ENCODE peak calls at places on chromosome 22, in eight cellular contexts. S, N, T, G, R, E, W and Q are unnamed samples. For H3K4me1, the result is how much of the 10 kb centered on the place peaks cover.

GRCh38 chr22:49329636-49330035 is 498.0 kb downstream of the BRD1 start:
- DNase-seq in S (peak), N (no peak), T (peak), G (no peak), R (no peak), E (no peak), W (no peak), Q (no peak)

GRCh38 chr22:23305922-23306374 is 125.6 kb downstream of the BCR start:
- DNase-seq in S (no peak), N (peak), T (peak), G (peak), R (peak), E (peak), W (peak), Q (peak)

GRCh38 chr22:44171486-44172076 is 9.1 kb upstream of the PARVG start:
- DNase-seq in S (peak), N (no peak), T (peak), G (no peak), R (no peak), E (peak), W (no peak), Q (no peak)

GRCh38 chr22:25900880-25901279 is 158.9 kb downstream of the MYO18B start:
- DNase-seq in S (no peak), N (no peak), T (no peak), G (no peak), R (no peak), E (no peak), W (no peak), Q (peak)

GRCh38 chr22:22776121-22776520 is 111.5 kb upstream of the IGLL5 start:
- DNase-seq in S (no peak), N (no peak), T (no peak), G (no peak), R (no peak), E (no peak), W (no peak), Q (no peak)

GRCh38 chr22:49632199-49633009 is 195.3 kb downstream of the BRD1 start:
- DNase-seq in S (peak), N (peak), T (no peak), G (peak), R (peak), E (peak), W (peak), Q (peak)

GRCh38 chr22:46609724-46610161 is 10.4 kb upstream of the GRAMD4 start:
- DNase-seq in S (no peak), N (no peak), T (peak), G (no peak), R (no peak), E (no peak), W (no peak), Q (no peak)

GRCh38 chr22:29813563-29813962 is 24.5 kb downstream of the ASCC2 start:
- DNase-seq in S (no peak), N (no peak), T (no peak), G (no peak), R (no peak), E (no peak), W (no peak), Q (no peak)

GRCh38 chr22:35126993-35127392 is 61.0 kb downstream of the ISX start:
- DNase-seq in S (no peak), N (no peak), T (no peak), G (no peak), R (no peak), E (no peak), W (no peak), Q (no peak)

GRCh38 chr22:22061085-22062077 is 78.8 kb upstream of the TOP3B start:
- DNase-seq in S (no peak), N (no peak), T (no peak), G (peak), R (peak), E (peak), W (no peak), Q (peak)

GRCh38 chr22:49725516-49725915 is 102.2 kb downstream of the BRD1 start:
- DNase-seq in S (no peak), N (no peak), T (no peak), G (no peak), R (no peak), E (no peak), W (no peak), Q (no peak)

GRCh38 chr22:17830041-17830961 is 56.0 kb upstream of the BID start:
- DNase-seq in S (peak), N (peak), T (peak), G (peak), R (peak), E (peak), W (peak), Q (peak)

GRCh38 chr22:19195796-19196731 is 17.5 kb upstream of the SLC25A1 start:
- DNase-seq in S (no peak), N (no peak), T (peak), G (no peak), R (peak), E (no peak), W (no peak), Q (peak)

GRCh38 chr22:38755155-38755910 is 465 bp downstream of the SUN2 start:
- DNase-seq in S (peak), N (peak), T (peak), G (peak), R (peak), E (peak), W (peak), Q (peak)

GRCh38 chr22:38755911-38756532 is at the start of gene SUN2:
- DNase-seq in S (peak), N (peak), T (peak), G (peak), R (peak), E (peak), W (peak), Q (peak)

GRCh38 chr22:38756631-38757463 is 1.0 kb upstream of the SUN2 start:
- DNase-seq in S (no peak), N (peak), T (peak), G (no peak), R (no peak), E (no peak), W (no peak), Q (no peak)

GRCh38 chr22:38753894-38754246 is 1.9 kb downstream of the SUN2 start:
- DNase-seq in S (no peak), N (no peak), T (no peak), G (no peak), R (no peak), E (no peak), W (no peak), Q (no peak)

GRCh38 chr22:38754247-38755154 is 1.3 kb downstream of the SUN2 start:
- DNase-seq in S (peak), N (peak), T (no peak), G (peak), R (peak), E (peak), W (peak), Q (peak)
- TF ChIP-seq POLR2A in S (no peak), N (no peak), T (no peak), G (no peak), R (no peak), E (no peak), W (no peak), Q (no peak)

DNA sequence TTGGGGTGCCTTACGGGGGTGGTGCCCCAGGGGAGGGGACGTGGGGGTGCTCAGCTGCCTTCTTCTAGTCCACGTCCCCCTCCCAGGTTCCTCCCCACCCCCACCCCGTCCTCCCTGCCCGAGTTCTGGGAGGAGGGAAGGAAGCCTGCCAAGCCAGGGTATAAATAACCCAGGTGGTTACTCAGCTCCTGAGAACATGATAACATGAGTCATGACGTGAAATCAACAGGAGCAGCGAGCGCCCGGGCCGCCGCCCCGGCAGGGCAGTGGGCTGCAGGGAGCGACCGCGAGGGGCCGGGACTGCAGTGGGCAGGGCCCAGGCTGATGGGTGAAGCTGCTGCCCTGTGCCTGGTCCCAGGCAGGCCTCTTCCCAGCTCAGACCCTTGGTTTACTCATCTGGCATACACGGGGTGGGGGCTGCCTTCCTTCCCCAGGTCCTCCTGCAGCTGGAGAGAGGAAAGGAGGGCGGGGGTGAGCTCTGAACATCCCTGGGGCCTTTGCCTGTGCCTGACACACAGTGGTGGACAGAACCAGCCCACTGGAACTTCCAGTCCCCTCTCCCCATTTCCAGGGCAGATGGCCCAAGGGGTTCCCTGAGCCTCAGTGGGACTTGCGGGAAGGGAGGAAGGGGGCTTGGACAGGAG is 8.8 kb upstream of the PDGFB start:
- DNase-seq in S (peak), N (peak), T (no peak), G (peak), R (no peak), E (peak), W (peak), Q (peak)
- H3K4me1 ChIP-seq in S (under half), N (under half), T (under half), G (under half), R (under half), E (under half), W (under half), Q (half or more)

GRCh38 chr22:32518848-32519247 is 44.2 kb downstream of the FBXO7 start:
- DNase-seq in S (no peak), N (no peak), T (no peak), G (no peak), R (no peak), E (no peak), W (no peak), Q (no peak)
- TF ChIP-seq CTCF in S (no peak), N (no peak), T (no peak), G (no peak), R (no peak), E (no peak), W (no peak), Q (no peak)

GRCh38 chr22:36532466-36532865 is 3.5 kb upstream of the EIF3D start:
- DNase-seq in S (no peak), N (no peak), T (no peak), G (no peak), R (no peak), E (no peak), W (no peak), Q (no peak)

GRCh38 chr22:36528336-36528735 is 630 bp downstream of the EIF3D start:
- DNase-seq in S (no peak), N (no peak), T (no peak), G (no peak), R (no peak), E (no peak), W (no peak), Q (no peak)

DNA sequence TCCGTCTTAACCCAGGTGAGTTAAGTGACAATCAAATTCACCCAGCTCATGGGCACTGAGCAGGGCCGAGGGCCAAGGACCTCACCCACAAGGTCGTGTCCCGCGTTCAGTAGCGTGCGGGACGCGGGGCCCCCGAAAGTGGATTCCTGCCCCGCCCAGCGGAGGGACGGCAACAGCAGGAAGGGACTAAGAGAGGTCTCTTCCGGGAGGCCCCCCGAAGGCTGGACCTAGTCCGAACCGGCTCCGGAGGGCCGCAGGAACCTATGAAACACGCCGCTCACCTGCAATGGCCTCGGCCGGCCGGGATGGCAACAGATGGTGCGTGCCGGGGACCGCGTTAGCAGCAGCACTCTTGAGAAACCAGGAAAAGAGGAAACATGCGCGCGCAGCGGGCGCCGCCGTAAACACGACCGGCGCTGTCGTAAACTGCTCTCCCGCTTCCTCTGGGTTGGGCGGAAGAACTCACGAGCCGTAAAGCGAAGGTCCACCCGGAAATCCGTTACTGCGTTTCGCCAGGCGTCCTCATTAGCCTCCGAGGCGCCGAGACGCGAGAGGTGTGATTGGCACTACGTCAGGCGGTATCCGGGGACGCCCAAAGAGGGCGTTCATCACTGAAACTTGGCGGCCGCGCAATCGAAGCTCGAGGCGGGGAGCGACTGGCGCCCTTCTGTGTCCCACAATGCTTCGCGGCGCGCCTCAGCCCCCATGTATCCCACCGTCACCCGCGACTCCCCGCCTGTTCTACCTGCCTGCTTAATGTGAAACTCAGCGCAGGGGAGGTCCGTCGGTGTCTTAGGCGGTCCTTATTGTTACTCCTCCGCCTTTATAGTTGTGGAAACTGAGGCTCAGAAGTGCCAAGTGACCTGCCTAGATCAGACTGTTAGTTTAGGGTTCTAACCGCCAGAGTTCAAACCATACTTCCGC is at the start of gene EIF3D:
- DNase-seq in S (peak), N (peak), T (peak), G (peak), R (peak), E (peak), W (peak), Q (peak)
- TF ChIP-seq POLR2A in S (peak), N (peak), T (peak), G (peak), R (peak), E (peak), W (peak), Q (peak)

GRCh38 chr22:48173061-48173849 is 1410.8 kb downstream of the TBC1D22A start:
- DNase-seq in S (no peak), N (no peak), T (no peak), G (no peak), R (no peak), E (no peak), W (peak), Q (no peak)
- H3K4me1 ChIP-seq in S (under half), N (under half), T (under half), G (under half), R (under half), E (under half), W (under half), Q (under half)